ENCODE peak calls at places on chromosomes 13 and 19, in nine cellular contexts. One of them, this sample, is unnamed.

GRCh38 chr19:50703915-50704548 is 15.6 kb downstream of the SHANK1 start:
- DNase-seq in stimulated activated CD8-positive, alpha-beta memory T cell treated with anti-CD3 and anti-CD28 coated beads, Interleukin-12 subunit alpha, Interleukin-12 subunit beta, amount 100 ng/mL, for 4 hours: no peak
- DNase-seq in MCF 10A: no peak
- DNase-seq in GM12865: no peak
- DNase-seq in activated naive CD8-positive, alpha-beta T cell treated with anti-CD3 and anti-CD28 coated beads, Interleukin-2, amount 50 U/mL, for 24 hours: no peak
- DNase-seq in activated CD8-positive, alpha-beta memory T cell treated with anti-CD3 and anti-CD28 coated beads for 4 hours: no peak
- DNase-seq in activated T-helper 1 cell treated with anti-CD3 and anti-CD28 coated beads, Interleukin-2, amount 50 U/mL, for 16 hours: no peak
- DNase-seq in MV-4-11: no peak
- DNase-seq in activated B cell treated with CpG ODN at 0.5 μM for 24 hours: no peak
- DNase-seq in this sample: no peak

GRCh38 chr19:38869160-38869835 is 8.8 kb downstream of the RINL start:
- DNase-seq in MV-4-11: no peak
- DNase-seq in GM12865: no peak
- DNase-seq in activated CD8-positive, alpha-beta memory T cell treated with anti-CD3 and anti-CD28 coated beads for 4 hours: no peak
- DNase-seq in stimulated activated CD8-positive, alpha-beta memory T cell treated with anti-CD3 and anti-CD28 coated beads, Interleukin-12 subunit alpha, Interleukin-12 subunit beta, amount 100 ng/mL, for 4 hours: no peak
- DNase-seq in activated B cell treated with CpG ODN at 0.5 μM for 24 hours: peak
- DNase-seq in activated naive CD8-positive, alpha-beta T cell treated with anti-CD3 and anti-CD28 coated beads, Interleukin-2, amount 50 U/mL, for 24 hours: peak
- DNase-seq in MCF 10A: no peak
- DNase-seq in activated T-helper 1 cell treated with anti-CD3 and anti-CD28 coated beads, Interleukin-2, amount 50 U/mL, for 16 hours: no peak
- DNase-seq in this sample: peak

GRCh38 chr13:39038569-39038898 is 278 bp downstream of the NHLRC3 start:
- DNase-seq in stimulated activated CD8-positive, alpha-beta memory T cell treated with anti-CD3 and anti-CD28 coated beads, Interleukin-12 subunit alpha, Interleukin-12 subunit beta, amount 100 ng/mL, for 4 hours: no peak
- DNase-seq in MV-4-11: no peak
- DNase-seq in activated CD8-positive, alpha-beta memory T cell treated with anti-CD3 and anti-CD28 coated beads for 4 hours: peak
- DNase-seq in activated naive CD8-positive, alpha-beta T cell treated with anti-CD3 and anti-CD28 coated beads, Interleukin-2, amount 50 U/mL, for 24 hours: peak
- DNase-seq in activated T-helper 1 cell treated with anti-CD3 and anti-CD28 coated beads, Interleukin-2, amount 50 U/mL, for 16 hours: peak
- DNase-seq in GM12865: peak
- DNase-seq in MCF 10A: no peak
- DNase-seq in activated B cell treated with CpG ODN at 0.5 μM for 24 hours: no peak
- DNase-seq in this sample: peak

GRCh38 chr19:2302319-2303208 is 5.4 kb downstream of the LINGO3 start:
- DNase-seq in activated CD8-positive, alpha-beta memory T cell treated with anti-CD3 and anti-CD28 coated beads for 4 hours: no peak
- DNase-seq in MV-4-11: peak
- DNase-seq in GM12865: no peak
- DNase-seq in activated naive CD8-positive, alpha-beta T cell treated with anti-CD3 and anti-CD28 coated beads, Interleukin-2, amount 50 U/mL, for 24 hours: no peak
- DNase-seq in activated B cell treated with CpG ODN at 0.5 μM for 24 hours: peak
- DNase-seq in MCF 10A: no peak
- DNase-seq in stimulated activated CD8-positive, alpha-beta memory T cell treated with anti-CD3 and anti-CD28 coated beads, Interleukin-12 subunit alpha, Interleukin-12 subunit beta, amount 100 ng/mL, for 4 hours: no peak
- DNase-seq in activated T-helper 1 cell treated with anti-CD3 and anti-CD28 coated beads, Interleukin-2, amount 50 U/mL, for 16 hours: no peak
- DNase-seq in this sample: no peak

GRCh38 chr13:103188688-103189326 is 122.6 kb upstream of the SLC10A2 start:
- DNase-seq in activated B cell treated with CpG ODN at 0.5 μM for 24 hours: no peak
- DNase-seq in MV-4-11: peak
- DNase-seq in activated T-helper 1 cell treated with anti-CD3 and anti-CD28 coated beads, Interleukin-2, amount 50 U/mL, for 16 hours: no peak
- DNase-seq in activated naive CD8-positive, alpha-beta T cell treated with anti-CD3 and anti-CD28 coated beads, Interleukin-2, amount 50 U/mL, for 24 hours: no peak
- DNase-seq in MCF 10A: peak
- DNase-seq in stimulated activated CD8-positive, alpha-beta memory T cell treated with anti-CD3 and anti-CD28 coated beads, Interleukin-12 subunit alpha, Interleukin-12 subunit beta, amount 100 ng/mL, for 4 hours: no peak
- DNase-seq in activated CD8-positive, alpha-beta memory T cell treated with anti-CD3 and anti-CD28 coated beads for 4 hours: no peak
- DNase-seq in GM12865: peak
- DNase-seq in this sample: no peak

GRCh38 chr19:3146677-3147100 is 10.9 kb downstream of the GNA15 start:
- DNase-seq in MV-4-11: peak
- DNase-seq in activated CD8-positive, alpha-beta memory T cell treated with anti-CD3 and anti-CD28 coated beads for 4 hours: peak
- DNase-seq in stimulated activated CD8-positive, alpha-beta memory T cell treated with anti-CD3 and anti-CD28 coated beads, Interleukin-12 subunit alpha, Interleukin-12 subunit beta, amount 100 ng/mL, for 4 hours: no peak
- DNase-seq in activated naive CD8-positive, alpha-beta T cell treated with anti-CD3 and anti-CD28 coated beads, Interleukin-2, amount 50 U/mL, for 24 hours: peak
- DNase-seq in activated B cell treated with CpG ODN at 0.5 μM for 24 hours: peak
- DNase-seq in activated T-helper 1 cell treated with anti-CD3 and anti-CD28 coated beads, Interleukin-2, amount 50 U/mL, for 16 hours: peak
- DNase-seq in MCF 10A: peak
- DNase-seq in GM12865: peak
- DNase-seq in this sample: peak

GRCh38 chr19:10861118-10861651 is 10.2 kb upstream of the CARM1 start:
- DNase-seq in activated CD8-positive, alpha-beta memory T cell treated with anti-CD3 and anti-CD28 coated beads for 4 hours: no peak
- DNase-seq in MCF 10A: peak
- DNase-seq in GM12865: peak
- DNase-seq in activated naive CD8-positive, alpha-beta T cell treated with anti-CD3 and anti-CD28 coated beads, Interleukin-2, amount 50 U/mL, for 24 hours: no peak
- DNase-seq in MV-4-11: peak
- DNase-seq in stimulated activated CD8-positive, alpha-beta memory T cell treated with anti-CD3 and anti-CD28 coated beads, Interleukin-12 subunit alpha, Interleukin-12 subunit beta, amount 100 ng/mL, for 4 hours: no peak
- DNase-seq in activated B cell treated with CpG ODN at 0.5 μM for 24 hours: no peak
- DNase-seq in activated T-helper 1 cell treated with anti-CD3 and anti-CD28 coated beads, Interleukin-2, amount 50 U/mL, for 16 hours: no peak
- DNase-seq in this sample: peak

GRCh38 chr13:45280751-45281634 is 60.0 kb downstream of the TPT1 start:
- DNase-seq in GM12865: peak
- DNase-seq in activated B cell treated with CpG ODN at 0.5 μM for 24 hours: peak
- DNase-seq in stimulated activated CD8-positive, alpha-beta memory T cell treated with anti-CD3 and anti-CD28 coated beads, Interleukin-12 subunit alpha, Interleukin-12 subunit beta, amount 100 ng/mL, for 4 hours: peak
- DNase-seq in MV-4-11: peak
- DNase-seq in activated naive CD8-positive, alpha-beta T cell treated with anti-CD3 and anti-CD28 coated beads, Interleukin-2, amount 50 U/mL, for 24 hours: peak
- DNase-seq in activated T-helper 1 cell treated with anti-CD3 and anti-CD28 coated beads, Interleukin-2, amount 50 U/mL, for 16 hours: peak
- DNase-seq in activated CD8-positive, alpha-beta memory T cell treated with anti-CD3 and anti-CD28 coated beads for 4 hours: peak
- DNase-seq in MCF 10A: peak
- DNase-seq in this sample: peak

GRCh38 chr19:48881741-48882657 is 9.8 kb downstream of the PPP1R15A start:
- DNase-seq in MV-4-11: peak
- DNase-seq in stimulated activated CD8-positive, alpha-beta memory T cell treated with anti-CD3 and anti-CD28 coated beads, Interleukin-12 subunit alpha, Interleukin-12 subunit beta, amount 100 ng/mL, for 4 hours: no peak
- DNase-seq in GM12865: peak
- DNase-seq in activated T-helper 1 cell treated with anti-CD3 and anti-CD28 coated beads, Interleukin-2, amount 50 U/mL, for 16 hours: no peak
- DNase-seq in activated B cell treated with CpG ODN at 0.5 μM for 24 hours: no peak
- DNase-seq in activated CD8-positive, alpha-beta memory T cell treated with anti-CD3 and anti-CD28 coated beads for 4 hours: no peak
- DNase-seq in MCF 10A: no peak
- DNase-seq in activated naive CD8-positive, alpha-beta T cell treated with anti-CD3 and anti-CD28 coated beads, Interleukin-2, amount 50 U/mL, for 24 hours: no peak
- DNase-seq in this sample: peak

GRCh38 chr19:53942001-53942786 is 20.5 kb upstream of the CACNG8 start:
- DNase-seq in MCF 10A: no peak
- DNase-seq in activated CD8-positive, alpha-beta memory T cell treated with anti-CD3 and anti-CD28 coated beads for 4 hours: no peak
- DNase-seq in activated B cell treated with CpG ODN at 0.5 μM for 24 hours: no peak
- DNase-seq in MV-4-11: no peak
- DNase-seq in activated T-helper 1 cell treated with anti-CD3 and anti-CD28 coated beads, Interleukin-2, amount 50 U/mL, for 16 hours: no peak
- DNase-seq in GM12865: no peak
- DNase-seq in activated naive CD8-positive, alpha-beta T cell treated with anti-CD3 and anti-CD28 coated beads, Interleukin-2, amount 50 U/mL, for 24 hours: peak
- DNase-seq in stimulated activated CD8-positive, alpha-beta memory T cell treated with anti-CD3 and anti-CD28 coated beads, Interleukin-12 subunit alpha, Interleukin-12 subunit beta, amount 100 ng/mL, for 4 hours: no peak
- DNase-seq in this sample: peak

GRCh38 chr13:105147481-105147880 is 1388.0 kb downstream of the EFNB2 start:
- DNase-seq in stimulated activated CD8-positive, alpha-beta memory T cell treated with anti-CD3 and anti-CD28 coated beads, Interleukin-12 subunit alpha, Interleukin-12 subunit beta, amount 100 ng/mL, for 4 hours: no peak
- DNase-seq in GM12865: no peak
- DNase-seq in activated B cell treated with CpG ODN at 0.5 μM for 24 hours: no peak
- DNase-seq in MCF 10A: peak
- DNase-seq in activated CD8-positive, alpha-beta memory T cell treated with anti-CD3 and anti-CD28 coated beads for 4 hours: no peak
- DNase-seq in activated T-helper 1 cell treated with anti-CD3 and anti-CD28 coated beads, Interleukin-2, amount 50 U/mL, for 16 hours: no peak
- DNase-seq in MV-4-11: peak
- DNase-seq in activated naive CD8-positive, alpha-beta T cell treated with anti-CD3 and anti-CD28 coated beads, Interleukin-2, amount 50 U/mL, for 24 hours: no peak
- DNase-seq in this sample: no peak

GRCh38 chr19:13398780-13399726 is 107.2 kb downstream of the CACNA1A start:
- DNase-seq in MV-4-11: no peak
- DNase-seq in stimulated activated CD8-positive, alpha-beta memory T cell treated with anti-CD3 and anti-CD28 coated beads, Interleukin-12 subunit alpha, Interleukin-12 subunit beta, amount 100 ng/mL, for 4 hours: no peak
- DNase-seq in GM12865: no peak
- DNase-seq in activated B cell treated with CpG ODN at 0.5 μM for 24 hours: no peak
- DNase-seq in activated T-helper 1 cell treated with anti-CD3 and anti-CD28 coated beads, Interleukin-2, amount 50 U/mL, for 16 hours: no peak
- DNase-seq in activated naive CD8-positive, alpha-beta T cell treated with anti-CD3 and anti-CD28 coated beads, Interleukin-2, amount 50 U/mL, for 24 hours: no peak
- DNase-seq in activated CD8-positive, alpha-beta memory T cell treated with anti-CD3 and anti-CD28 coated beads for 4 hours: no peak
- DNase-seq in MCF 10A: peak
- DNase-seq in this sample: no peak

GRCh38 chr19:29812881-29813275 is 1.1 kb downstream of the CCNE1 start:
- DNase-seq in MCF 10A: no peak
- DNase-seq in activated CD8-positive, alpha-beta memory T cell treated with anti-CD3 and anti-CD28 coated beads for 4 hours: no peak
- DNase-seq in GM12865: no peak
- DNase-seq in activated B cell treated with CpG ODN at 0.5 μM for 24 hours: no peak
- DNase-seq in activated naive CD8-positive, alpha-beta T cell treated with anti-CD3 and anti-CD28 coated beads, Interleukin-2, amount 50 U/mL, for 24 hours: no peak
- DNase-seq in MV-4-11: no peak
- DNase-seq in activated T-helper 1 cell treated with anti-CD3 and anti-CD28 coated beads, Interleukin-2, amount 50 U/mL, for 16 hours: no peak
- DNase-seq in stimulated activated CD8-positive, alpha-beta memory T cell treated with anti-CD3 and anti-CD28 coated beads, Interleukin-12 subunit alpha, Interleukin-12 subunit beta, amount 100 ng/mL, for 4 hours: no peak
- DNase-seq in this sample: no peak

GRCh38 chr19:39052243-39052746 is 19.9 kb upstream of the FBXO27 start:
- DNase-seq in activated naive CD8-positive, alpha-beta T cell treated with anti-CD3 and anti-CD28 coated beads, Interleukin-2, amount 50 U/mL, for 24 hours: peak
- DNase-seq in MV-4-11: peak
- DNase-seq in activated B cell treated with CpG ODN at 0.5 μM for 24 hours: peak
- DNase-seq in activated T-helper 1 cell treated with anti-CD3 and anti-CD28 coated beads, Interleukin-2, amount 50 U/mL, for 16 hours: peak
- DNase-seq in GM12865: peak
- DNase-seq in MCF 10A: peak
- DNase-seq in stimulated activated CD8-positive, alpha-beta memory T cell treated with anti-CD3 and anti-CD28 coated beads, Interleukin-12 subunit alpha, Interleukin-12 subunit beta, amount 100 ng/mL, for 4 hours: peak
- DNase-seq in activated CD8-positive, alpha-beta memory T cell treated with anti-CD3 and anti-CD28 coated beads for 4 hours: peak
- DNase-seq in this sample: peak

GRCh38 chr13:90618133-90618532 is 729.4 kb upstream of the MIR17HG start:
- DNase-seq in MCF 10A: no peak
- DNase-seq in MV-4-11: no peak
- DNase-seq in activated CD8-positive, alpha-beta memory T cell treated with anti-CD3 and anti-CD28 coated beads for 4 hours: no peak
- DNase-seq in stimulated activated CD8-positive, alpha-beta memory T cell treated with anti-CD3 and anti-CD28 coated beads, Interleukin-12 subunit alpha, Interleukin-12 subunit beta, amount 100 ng/mL, for 4 hours: no peak
- DNase-seq in GM12865: no peak
- DNase-seq in activated naive CD8-positive, alpha-beta T cell treated with anti-CD3 and anti-CD28 coated beads, Interleukin-2, amount 50 U/mL, for 24 hours: no peak
- DNase-seq in activated B cell treated with CpG ODN at 0.5 μM for 24 hours: no peak
- DNase-seq in activated T-helper 1 cell treated with anti-CD3 and anti-CD28 coated beads, Interleukin-2, amount 50 U/mL, for 16 hours: no peak
- DNase-seq in this sample: no peak

GRCh38 chr13:27349458-27349857 is 75.0 kb upstream of the GTF3A start:
- DNase-seq in activated B cell treated with CpG ODN at 0.5 μM for 24 hours: no peak
- DNase-seq in MCF 10A: no peak
- DNase-seq in GM12865: no peak
- DNase-seq in activated CD8-positive, alpha-beta memory T cell treated with anti-CD3 and anti-CD28 coated beads for 4 hours: no peak
- DNase-seq in activated T-helper 1 cell treated with anti-CD3 and anti-CD28 coated beads, Interleukin-2, amount 50 U/mL, for 16 hours: no peak
- DNase-seq in stimulated activated CD8-positive, alpha-beta memory T cell treated with anti-CD3 and anti-CD28 coated beads, Interleukin-12 subunit alpha, Interleukin-12 subunit beta, amount 100 ng/mL, for 4 hours: no peak
- DNase-seq in MV-4-11: no peak
- DNase-seq in activated naive CD8-positive, alpha-beta T cell treated with anti-CD3 and anti-CD28 coated beads, Interleukin-2, amount 50 U/mL, for 24 hours: no peak
- DNase-seq in this sample: no peak

GRCh38 chr13:51452391-51453307 is at the start of gene INTS6:
- DNase-seq in activated T-helper 1 cell treated with anti-CD3 and anti-CD28 coated beads, Interleukin-2, amount 50 U/mL, for 16 hours: peak
- DNase-seq in MCF 10A: peak
- DNase-seq in stimulated activated CD8-positive, alpha-beta memory T cell treated with anti-CD3 and anti-CD28 coated beads, Interleukin-12 subunit alpha, Interleukin-12 subunit beta, amount 100 ng/mL, for 4 hours: peak
- DNase-seq in activated B cell treated with CpG ODN at 0.5 μM for 24 hours: peak
- DNase-seq in activated naive CD8-positive, alpha-beta T cell treated with anti-CD3 and anti-CD28 coated beads, Interleukin-2, amount 50 U/mL, for 24 hours: peak
- DNase-seq in MV-4-11: peak
- DNase-seq in activated CD8-positive, alpha-beta memory T cell treated with anti-CD3 and anti-CD28 coated beads for 4 hours: peak
- DNase-seq in GM12865: peak
- DNase-seq in this sample: peak

GRCh38 chr19:32662186-32662585 is 12.8 kb downstream of the ANKRD27 start:
- DNase-seq in MV-4-11: peak
- DNase-seq in activated T-helper 1 cell treated with anti-CD3 and anti-CD28 coated beads, Interleukin-2, amount 50 U/mL, for 16 hours: no peak
- DNase-seq in activated CD8-positive, alpha-beta memory T cell treated with anti-CD3 and anti-CD28 coated beads for 4 hours: no peak
- DNase-seq in MCF 10A: peak
- DNase-seq in activated B cell treated with CpG ODN at 0.5 μM for 24 hours: no peak
- DNase-seq in activated naive CD8-positive, alpha-beta T cell treated with anti-CD3 and anti-CD28 coated beads, Interleukin-2, amount 50 U/mL, for 24 hours: no peak
- DNase-seq in GM12865: peak
- DNase-seq in stimulated activated CD8-positive, alpha-beta memory T cell treated with anti-CD3 and anti-CD28 coated beads, Interleukin-12 subunit alpha, Interleukin-12 subunit beta, amount 100 ng/mL, for 4 hours: no peak
- DNase-seq in this sample: peak

This sample was measured in activated CD8-positive, alpha-beta T cell treated with anti-CD3 and anti-CD28 coated beads, Interleukin-2, amount 10 ng/mL, durations not matched to agents 7 days and 5 days.